ENCODE peak calls at places on chromosomes 2 and 18, in seven cellular contexts. One of them, this sample, is unnamed.

GRCh38 chr2:120402508-120402907 is 56.6 kb downstream of the INHBB start:
- DNase-seq in NCI-H1105: no peak
- DNase-seq in AG08396: no peak
- DNase-seq in T-cell: no peak
- DNase-seq in mesendoderm: no peak
- DNase-seq in activated CD4-positive, alpha-beta T cell treated with anti-CD3 and anti-CD28 coated beads for 48 hours: no peak
- DNase-seq in SW480: no peak
- DNase-seq in this sample: no peak

GRCh38 chr2:229795058-229795457 is 80.7 kb upstream of the DNER start:
- DNase-seq in SW480: no peak
- DNase-seq in NCI-H1105: no peak
- DNase-seq in AG08396: no peak
- DNase-seq in mesendoderm: no peak
- DNase-seq in activated CD4-positive, alpha-beta T cell treated with anti-CD3 and anti-CD28 coated beads for 48 hours: no peak
- DNase-seq in T-cell: no peak
- DNase-seq in this sample: no peak

GRCh38 chr2:49129034-49129433 is 25.3 kb downstream of the FSHR start:
- DNase-seq in activated CD4-positive, alpha-beta T cell treated with anti-CD3 and anti-CD28 coated beads for 48 hours: no peak
- DNase-seq in T-cell: no peak
- DNase-seq in NCI-H1105: no peak
- DNase-seq in AG08396: no peak
- DNase-seq in mesendoderm: peak; percentile 98
- DNase-seq in SW480: no peak
- DNase-seq in this sample: no peak

GRCh38 chr2:101737478-101738240 is 40.2 kb downstream of the MAP4K4 start:
- DNase-seq in AG08396: no peak
- DNase-seq in SW480: no peak
- DNase-seq in NCI-H1105: no peak
- DNase-seq in activated CD4-positive, alpha-beta T cell treated with anti-CD3 and anti-CD28 coated beads for 48 hours: no peak
- DNase-seq in mesendoderm: no peak
- DNase-seq in T-cell: no peak
- DNase-seq in this sample: no peak

GRCh38 chr2:12742891-12743290 is 26.2 kb downstream of the TRIB2 start:
- DNase-seq in T-cell: no peak
- DNase-seq in mesendoderm: no peak
- DNase-seq in AG08396: no peak
- DNase-seq in NCI-H1105: no peak
- DNase-seq in activated CD4-positive, alpha-beta T cell treated with anti-CD3 and anti-CD28 coated beads for 48 hours: no peak
- DNase-seq in SW480: no peak
- DNase-seq in this sample: no peak

GRCh38 chr2:239583879-239584859 is 183.3 kb upstream of the HDAC4 start:
- DNase-seq in NCI-H1105: no peak
- DNase-seq in T-cell: no peak
- DNase-seq in SW480: no peak
- DNase-seq in mesendoderm: no peak
- DNase-seq in activated CD4-positive, alpha-beta T cell treated with anti-CD3 and anti-CD28 coated beads for 48 hours: no peak
- DNase-seq in AG08396: no peak
- DNase-seq in this sample: no peak

GRCh38 chr2:233210843-233211600 is 40.5 kb upstream of the ATG16L1 start:
- DNase-seq in T-cell: no peak
- DNase-seq in AG08396: peak; percentile 89
- DNase-seq in activated CD4-positive, alpha-beta T cell treated with anti-CD3 and anti-CD28 coated beads for 48 hours: no peak
- DNase-seq in SW480: peak; percentile 71
- DNase-seq in mesendoderm: no peak
- DNase-seq in NCI-H1105: no peak
- DNase-seq in this sample: no peak

GRCh38 chr2:53498210-53498609 is 269.4 kb upstream of the CHAC2 start:
- DNase-seq in activated CD4-positive, alpha-beta T cell treated with anti-CD3 and anti-CD28 coated beads for 48 hours: no peak
- DNase-seq in mesendoderm: no peak
- DNase-seq in NCI-H1105: no peak
- DNase-seq in AG08396: peak; percentile 42
- DNase-seq in SW480: no peak
- DNase-seq in T-cell: no peak
- DNase-seq in this sample: peak; percentile 93

GRCh38 chr2:222738759-222739292 is 67.4 kb downstream of the MOGAT1 start:
- DNase-seq in NCI-H1105: no peak
- DNase-seq in activated CD4-positive, alpha-beta T cell treated with anti-CD3 and anti-CD28 coated beads for 48 hours: peak; percentile 9
- DNase-seq in SW480: no peak
- DNase-seq in AG08396: no peak
- DNase-seq in T-cell: no peak
- DNase-seq in mesendoderm: no peak
- DNase-seq in this sample: no peak

GRCh38 chr2:154194917-154195643 is 323.4 kb downstream of the GALNT13 start:
- DNase-seq in activated CD4-positive, alpha-beta T cell treated with anti-CD3 and anti-CD28 coated beads for 48 hours: no peak
- DNase-seq in mesendoderm: no peak
- DNase-seq in NCI-H1105: no peak
- DNase-seq in T-cell: no peak
- DNase-seq in AG08396: no peak
- DNase-seq in SW480: no peak
- DNase-seq in this sample: no peak

GRCh38 chr2:217203086-217203485 is 343.2 kb upstream of the TNP1 start:
- DNase-seq in mesendoderm: no peak
- DNase-seq in NCI-H1105: no peak
- DNase-seq in SW480: no peak
- DNase-seq in AG08396: no peak
- DNase-seq in T-cell: no peak
- DNase-seq in activated CD4-positive, alpha-beta T cell treated with anti-CD3 and anti-CD28 coated beads for 48 hours: no peak
- DNase-seq in this sample: no peak

GRCh38 chr18:9824474-9824832 is 61.3 kb upstream of the TXNDC2 start:
- DNase-seq in mesendoderm: no peak
- DNase-seq in SW480: no peak
- DNase-seq in T-cell: no peak
- DNase-seq in activated CD4-positive, alpha-beta T cell treated with anti-CD3 and anti-CD28 coated beads for 48 hours: no peak
- DNase-seq in AG08396: no peak
- DNase-seq in NCI-H1105: no peak
- DNase-seq in this sample: no peak

GRCh38 chr2:4269885-4270284 is 566.5 kb downstream of the DCDC2C start:
- DNase-seq in mesendoderm: peak; percentile 16
- DNase-seq in AG08396: no peak
- DNase-seq in T-cell: no peak
- DNase-seq in activated CD4-positive, alpha-beta T cell treated with anti-CD3 and anti-CD28 coated beads for 48 hours: no peak
- DNase-seq in NCI-H1105: no peak
- DNase-seq in SW480: no peak
- DNase-seq in this sample: peak; percentile 26

GRCh38 chr2:191213333-191213732 is 31.9 kb upstream of the MYO1B start:
- DNase-seq in AG08396: no peak
- DNase-seq in activated CD4-positive, alpha-beta T cell treated with anti-CD3 and anti-CD28 coated beads for 48 hours: no peak
- DNase-seq in mesendoderm: no peak
- DNase-seq in T-cell: no peak
- DNase-seq in NCI-H1105: no peak
- DNase-seq in SW480: no peak
- DNase-seq in this sample: no peak

GRCh38 chr2:176283268-176283667 is 14.0 kb downstream of the MTX2 start:
- DNase-seq in mesendoderm: no peak
- DNase-seq in T-cell: no peak
- DNase-seq in SW480: no peak
- DNase-seq in activated CD4-positive, alpha-beta T cell treated with anti-CD3 and anti-CD28 coated beads for 48 hours: no peak
- DNase-seq in NCI-H1105: no peak
- DNase-seq in AG08396: no peak
- DNase-seq in this sample: no peak

GRCh38 chr2:191636235-191636543 is 41.7 kb upstream of the NABP1 start:
- DNase-seq in NCI-H1105: no peak
- DNase-seq in T-cell: no peak
- DNase-seq in SW480: peak; percentile 92
- DNase-seq in activated CD4-positive, alpha-beta T cell treated with anti-CD3 and anti-CD28 coated beads for 48 hours: no peak
- DNase-seq in AG08396: peak; percentile 39
- DNase-seq in mesendoderm: peak; percentile 38
- DNase-seq in this sample: no peak

GRCh38 chr2:160752475-160753330 is 259.1 kb upstream of the RBMS1 start:
- DNase-seq in NCI-H1105: no peak
- DNase-seq in SW480: no peak
- DNase-seq in mesendoderm: peak; percentile 76
- DNase-seq in activated CD4-positive, alpha-beta T cell treated with anti-CD3 and anti-CD28 coated beads for 48 hours: peak; percentile 28
- DNase-seq in AG08396: peak; percentile 23
- DNase-seq in T-cell: no peak
- DNase-seq in this sample: no peak

GRCh38 chr2:217433522-217433921 is 569.3 kb downstream of the TNS1 start:
- DNase-seq in NCI-H1105: no peak
- DNase-seq in activated CD4-positive, alpha-beta T cell treated with anti-CD3 and anti-CD28 coated beads for 48 hours: no peak
- DNase-seq in SW480: no peak
- DNase-seq in AG08396: no peak
- DNase-seq in mesendoderm: peak; percentile 77
- DNase-seq in T-cell: no peak
- DNase-seq in this sample: peak; percentile 10